ENCODE peak calls at places on chromosomes 16 and 17, in five cellular contexts. N is A549, U is heart left ventricle, P is ovary, O is uterus. S is an unnamed sample.

GRCh38 chr16:89556750-89557149 is 3.7 kb upstream of the RPL13 start:
- DNase-seq in O (no peak), N (no peak), U (no peak), P (no peak), S (no peak)

GRCh38 chr16:12732600-12732999 is 71.1 kb downstream of the CPPED1 start:
- DNase-seq in P (no peak), O (no peak), N (no peak), U (no peak), S (no peak)

GRCh38 chr17:21199856-21200255 is 14.1 kb downstream of the TMEM11 start:
- DNase-seq in O (no peak), P (no peak), N (no peak), U (no peak), S (no peak)

GRCh38 chr16:2473999-2474876 is 689 bp upstream of the TBC1D24 start:
- DNase-seq in N (peak; percentile 72), P (peak; percentile 52), U (peak; percentile 81), O (no peak), S (peak; percentile 81)

GRCh38 chr16:4696905-4697866 is 3.8 kb downstream of the NUDT16L1 start:
- DNase-seq in O (peak; percentile 17), U (no peak), P (peak; percentile 32), N (no peak), S (no peak)

GRCh38 chr17:72913315-72913714 is 179.2 kb downstream of the SLC39A11 start:
- DNase-seq in U (no peak), P (no peak), N (no peak), O (no peak), S (peak; percentile 38)

GRCh38 chr17:32774286-32775084 is 102.4 kb downstream of the MYO1D start:
- DNase-seq in U (no peak), O (no peak), N (no peak), P (no peak), S (no peak)

GRCh38 chr17:4185656-4186055 is 42.7 kb downstream of the CYB5D2 start:
- DNase-seq in P (no peak), U (no peak), N (no peak), O (no peak), S (no peak)

GRCh38 chr17:44272321-44272951 is 4.5 kb upstream of the SLC4A1 start:
- DNase-seq in U (no peak), P (no peak), O (no peak), N (no peak), S (no peak)

GRCh38 chr16:54938351-54939346 is 8.0 kb downstream of the IRX5 start:
- DNase-seq in P (no peak), U (no peak), N (no peak), O (no peak), S (no peak)

GRCh38 chr17:82863941-82864720 is 24.3 kb upstream of the ZNF750 start:
- DNase-seq in O (peak; percentile 57), P (no peak), N (no peak), U (no peak), S (peak; percentile 94)

GRCh38 chr17:31313982-31314787 is at the start of gene EVI2B:
- DNase-seq in P (no peak), O (no peak), N (no peak), U (no peak), S (no peak)

GRCh38 chr16:10828851-10829331 is 10.3 kb upstream of the TVP23A start:
- DNase-seq in U (peak; percentile 96), O (peak; percentile 90), P (peak; percentile 95), N (no peak), S (peak; percentile 59)

GRCh38 chr16:86428729-86429472 is 81.4 kb upstream of the FOXF1 start:
- DNase-seq in P (no peak), N (no peak), O (no peak), U (no peak), S (no peak)

GRCh38 chr16:65366316-65366715 is 244.5 kb upstream of the CDH11 start:
- DNase-seq in U (no peak), O (no peak), P (no peak), N (no peak), S (no peak)

GRCh38 chr17:17970699-17971430 is 1.3 kb downstream of the TOM1L2 start:
- DNase-seq in N (no peak), O (no peak), U (no peak), P (no peak), S (no peak)

GRCh38 chr16:86306046-86306644 is 204.2 kb upstream of the FOXF1 start:
- DNase-seq in U (no peak), O (no peak), N (no peak), P (no peak), S (no peak)

GRCh38 chr17:79740413-79740812 is 9.7 kb downstream of the ENPP7 start:
- DNase-seq in U (no peak), N (no peak), O (no peak), P (no peak), S (no peak)

GRCh38 chr17:43695968-43696865 is 34.5 kb upstream of the MEOX1 start:
- DNase-seq in N (no peak), O (no peak), P (no peak), U (peak; percentile 67), S (no peak)

GRCh38 chr17:74484066-74484465 is 17.6 kb downstream of the CD300A start:
- DNase-seq in P (no peak), N (no peak), U (no peak), O (no peak), S (no peak)

GRCh38 chr16:24288516-24288915 is 32.4 kb downstream of the CACNG3 start:
- DNase-seq in U (no peak), P (no peak), O (no peak), N (no peak), S (no peak)

GRCh38 chr17:29250666-29251065 is 4.0 kb downstream of the CRYBA1 start:
- DNase-seq in O (no peak), P (no peak), U (no peak), N (no peak), S (no peak)

GRCh38 chr17:8285270-8286181 is 2.9 kb upstream of the RANGRF start:
- DNase-seq in N (no peak), U (peak; percentile 16), P (no peak), O (no peak), S (no peak)

GRCh38 chr17:57284984-57285646 is 28.8 kb downstream of the MSI2 start:
- DNase-seq in N (no peak), P (peak; percentile 63), U (no peak), O (no peak), S (no peak)

GRCh38 chr17:38415250-38416194 is 12.7 kb upstream of the ARHGAP23 start:
- DNase-seq in U (no peak), N (no peak), P (no peak), O (no peak), S (peak; percentile 74)

GRCh38 chr17:49814781-49815496 is 26.5 kb downstream of the KAT7 start:
- DNase-seq in P (no peak), O (no peak), U (no peak), N (no peak), S (no peak)

GRCh38 chr17:56977673-56978395 is at the start of gene SCPEP1:
- DNase-seq in P (peak; percentile 86), N (peak; percentile 93), U (peak; percentile 93), O (peak; percentile 82), S (peak; percentile 96)

GRCh38 chr17:78112508-78113471 is 15.8 kb downstream of the TMC6 start:
- DNase-seq in O (peak; percentile 58), P (peak; percentile 84), N (peak; percentile 96), U (peak; percentile 92), S (peak; percentile 96)

GRCh38 chr17:78111727-78112507 is 16.6 kb downstream of the TMC6 start:
- DNase-seq in U (peak; percentile 55), P (no peak), O (peak; percentile 19), N (no peak), S (no peak)

GRCh38 chr17:78116411-78116810 is 12.1 kb downstream of the TMC6 start:
- DNase-seq in P (no peak), N (no peak), O (no peak), U (no peak), S (no peak)

GRCh38 chr17:78114831-78115723 is 13.5 kb downstream of the TMC6 start:
- DNase-seq in P (no peak), U (peak; percentile 69), O (no peak), N (no peak), S (no peak)

GRCh38 chr17:78113804-78114785 is 14.5 kb downstream of the TMC6 start:
- DNase-seq in P (no peak), U (no peak), O (no peak), N (no peak), S (no peak)
- TF ChIP-seq POLR2A in P (no peak), U (no peak), O (no peak), N (no peak), S (no peak)

GRCh38 chr16:81291117-81291516 is 23.6 kb upstream of the GAN start:
- DNase-seq in O (no peak), N (no peak), P (no peak), U (no peak), S (no peak)

GRCh38 chr16:81296631-81297030 is 18.1 kb upstream of the GAN start:
- DNase-seq in U (no peak), O (no peak), P (no peak), N (no peak), S (no peak)

GRCh38 chr16:81292936-81293335 is 21.8 kb upstream of the GAN start:
- DNase-seq in P (no peak), U (no peak), N (no peak), O (no peak), S (no peak)

DNA sequence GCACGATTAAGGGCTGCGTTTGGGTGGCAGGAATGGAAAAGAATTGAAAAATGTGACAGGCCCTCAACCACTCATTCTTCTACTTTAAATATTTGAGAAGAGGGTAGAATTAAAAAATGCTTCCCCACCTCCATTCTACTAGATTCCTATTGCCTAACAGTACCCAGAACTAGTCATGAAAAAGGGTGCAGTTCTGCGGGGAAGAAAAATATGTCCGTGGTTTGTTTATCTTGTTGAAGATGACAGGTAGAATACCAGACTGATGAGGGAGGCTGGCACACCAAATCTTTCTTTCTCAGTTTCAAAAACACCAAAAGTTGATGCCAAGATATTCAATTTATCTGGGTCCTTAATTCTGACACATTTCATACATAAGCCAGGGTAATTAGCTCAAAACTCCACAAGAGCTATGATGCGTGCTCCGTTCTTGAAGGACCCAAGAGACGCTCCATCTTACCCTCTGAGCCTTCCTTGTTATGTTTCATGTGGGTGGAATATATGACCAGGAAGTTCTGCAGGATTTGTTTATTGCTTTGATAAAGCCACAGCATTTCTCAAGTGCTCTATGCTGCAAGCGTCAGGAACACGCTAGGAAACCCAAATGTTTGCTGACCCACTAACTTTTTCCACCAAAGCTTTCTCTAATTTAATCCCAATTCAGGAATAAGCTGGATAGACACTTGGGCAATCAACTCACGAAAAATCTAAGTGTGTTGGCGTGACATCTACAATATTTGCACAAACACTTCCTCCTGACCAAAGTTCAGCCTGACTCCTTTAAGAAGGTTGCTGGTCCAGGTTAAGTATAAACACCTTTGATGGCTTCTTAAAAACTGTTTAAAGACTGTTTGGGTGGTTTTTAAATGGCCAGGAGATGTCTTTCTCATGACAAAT is 20.6 kb upstream of the GAN start:
- DNase-seq in O (no peak), N (no peak), U (no peak), P (no peak), S (no peak)
- TF ChIP-seq POLR2A in O (no peak), N (no peak), U (no peak), P (no peak), S (no peak)

GRCh38 chr16:68434654-68435210 is 13.6 kb downstream of the SMPD3 start:
- DNase-seq in U (no peak), P (no peak), O (no peak), N (no peak), S (no peak)
- TF ChIP-seq POLR2A in U (no peak), P (no peak), O (no peak), N (no peak), S (no peak)

GRCh38 chr17:37410357-37410756 is 3.7 kb downstream of the TADA2A start:
- DNase-seq in P (no peak), N (no peak), O (no peak), U (no peak), S (no peak)

GRCh38 chr17:37405955-37406634 is 541 bp downstream of the ACACA start:
- DNase-seq in N (no peak), P (no peak), O (no peak), U (no peak), S (no peak)

GRCh38 chr17:37406635-37407455 is at the start of the genes ACACA and TADA2A:
- DNase-seq in N (peak; percentile 93), U (peak; percentile 90), O (peak; percentile 66), P (peak; percentile 78), S (peak; percentile 79)
- TF ChIP-seq POLR2A in N (peak; percentile 90), U (peak; percentile 61), O (peak; percentile 14), P (peak; percentile 47), S (peak; percentile 90)